ENCODE peak calls at places on chromosomes 16 and 17, in seven cellular contexts. G is H1, F is HepG2, W is GM12878, H is SK-N-SH, K is GM12892, P is K562. D is an unnamed sample.
A peak's percentile ranks its signal among the peaks of the same experiment; 100 is the strongest.

GRCh38 chr17:82333279-82334171 is at the start of gene SECTM1:
- DNase-seq in G (no peak), F (no peak), W (no peak), H (peak; percentile 77), K (no peak), P (no peak), D (no peak)

GRCh38 chr17:30278032-30278431 is 13.7 kb downstream of the BLMH start:
- DNase-seq in G (no peak), F (peak; percentile 49), W (no peak), H (peak; percentile 45), K (no peak), P (no peak), D (no peak)

GRCh38 chr17:37488009-37488604 is 1.6 kb upstream of the DUSP14 start:
- DNase-seq in G (no peak), F (peak; percentile 98), W (no peak), H (peak; percentile 30), K (no peak), P (peak; percentile 46), D (no peak)

GRCh38 chr17:77894126-77894956 is 64.2 kb upstream of the TNRC6C start:
- DNase-seq in G (no peak), F (no peak), W (no peak), H (no peak), K (no peak), P (no peak), D (no peak)

GRCh38 chr16:9095998-9096397 is 4.6 kb downstream of the HAPSTR1 start:
- DNase-seq in G (no peak), F (no peak), W (no peak), H (no peak), K (no peak), P (no peak), D (no peak)

GRCh38 chr16:12489362-12489761 is 314.3 kb downstream of the CPPED1 start:
- DNase-seq in G (no peak), F (no peak), W (no peak), H (no peak), K (no peak), P (no peak), D (no peak)

GRCh38 chr16:46638947-46639925 is 18.1 kb upstream of the SHCBP1 start:
- DNase-seq in G (no peak), F (no peak), W (no peak), H (no peak), K (no peak), P (no peak), D (no peak)

GRCh38 chr16:78576941-78577340 is 477.5 kb downstream of the WWOX start:
- DNase-seq in G (no peak), F (no peak), W (no peak), H (no peak), K (no peak), P (no peak), D (no peak)

GRCh38 chr17:73291260-73291801 is 20.5 kb downstream of the CDC42EP4 start:
- DNase-seq in G (no peak), F (no peak), W (peak; percentile 70), H (no peak), K (no peak), P (peak; percentile 70), D (peak; percentile 55)

GRCh38 chr17:73292031-73292531 is 19.7 kb downstream of the CDC42EP4 start:
- DNase-seq in G (no peak), F (no peak), W (no peak), H (peak; percentile 11), K (no peak), P (no peak), D (no peak)

GRCh38 chr17:73290399-73291259 is 21.2 kb downstream of the CDC42EP4 start:
- DNase-seq in G (no peak), F (no peak), W (no peak), H (no peak), K (no peak), P (no peak), D (no peak)

GRCh38 chr17:73293480-73293911 is 18.3 kb downstream of the CDC42EP4 start:
- DNase-seq in G (no peak), F (no peak), W (no peak), H (peak; percentile 22), K (no peak), P (no peak), D (no peak)

GRCh38 chr17:73293031-73293430 is 18.8 kb downstream of the CDC42EP4 start:
- DNase-seq in G (no peak), F (no peak), W (no peak), H (no peak), K (no peak), P (no peak), D (no peak)
- TF ChIP-seq TAF1 in G (no peak), F (no peak), W (no peak), H (no peak), K (no peak), P (no peak), D (no peak)

DNA sequence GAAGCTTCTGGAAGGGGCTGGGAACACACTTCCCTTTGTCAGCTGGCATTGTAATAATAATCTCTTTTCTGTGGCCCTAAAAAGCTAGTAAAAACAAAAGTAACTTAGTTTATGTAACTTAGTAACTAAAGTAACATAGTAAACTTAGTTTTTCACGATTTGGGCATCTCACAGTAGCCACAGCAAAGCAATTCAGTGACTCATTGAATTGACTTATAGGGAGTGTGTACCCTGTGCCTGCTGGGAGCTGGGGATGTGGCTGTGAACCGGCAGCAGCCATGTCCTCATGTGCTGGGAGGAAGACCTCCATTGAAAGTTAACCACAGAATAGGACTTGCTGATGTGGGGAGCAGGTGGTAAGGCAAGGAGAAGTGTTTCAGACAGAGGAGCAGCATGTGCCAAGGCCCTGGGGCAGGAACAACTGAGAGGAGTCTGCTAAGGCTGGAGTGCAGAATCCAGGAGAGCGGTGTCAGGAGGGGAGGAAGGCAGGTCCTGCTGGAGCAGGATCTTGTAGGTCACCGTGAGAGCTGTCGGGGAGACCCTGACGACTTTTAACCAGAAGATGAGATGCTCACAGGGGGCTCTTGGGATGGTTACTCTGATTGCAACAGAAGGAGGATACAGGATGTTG is 112.8 kb downstream of the PLCG2 start:
- DNase-seq in G (no peak), F (no peak), W (no peak), H (no peak), K (no peak), P (no peak), D (no peak)
- TF ChIP-seq TAF1 in G (no peak), F (no peak), W (no peak), H (no peak), K (no peak), P (no peak), D (no peak)

DNA sequence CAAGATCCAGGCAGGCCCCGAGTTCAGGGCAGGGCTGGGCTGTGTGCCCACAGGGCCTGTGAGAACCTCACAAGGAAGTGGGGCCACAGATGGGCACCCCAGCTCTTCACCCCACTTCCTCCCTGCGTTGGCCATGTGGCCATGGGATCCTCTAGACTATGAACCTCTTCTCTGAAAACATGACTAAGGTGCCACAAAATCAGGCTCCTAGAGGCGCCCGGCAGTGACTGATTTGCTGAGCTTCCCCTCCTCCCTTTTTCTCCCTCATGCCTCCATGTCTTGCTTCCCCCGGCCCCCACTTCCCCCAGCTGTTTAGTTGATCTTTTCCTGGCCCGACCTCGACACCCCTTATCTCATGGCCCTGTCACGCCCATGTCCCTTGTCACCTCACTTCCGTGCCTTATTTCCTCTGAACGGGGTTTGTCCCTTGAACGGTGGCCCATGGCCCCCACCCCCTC is 87.1 kb downstream of the KCNJ12 start:
- DNase-seq in G (no peak), F (no peak), W (no peak), H (no peak), K (no peak), P (no peak), D (no peak)
- TF ChIP-seq TAF1 in G (no peak), F (no peak), W (no peak), H (no peak), K (no peak), P (no peak), D (no peak)

GRCh38 chr17:50056961-50057330 is 1.0 kb downstream of the ITGA3 start:
- DNase-seq in G (no peak), F (no peak), W (no peak), H (no peak), K (no peak), P (no peak), D (no peak)

GRCh38 chr17:50057521-50057991 is 1.6 kb downstream of the ITGA3 start:
- DNase-seq in G (no peak), F (no peak), W (no peak), H (no peak), K (no peak), P (no peak), D (no peak)

GRCh38 chr17:50055426-50056216 is at the start of gene ITGA3:
- DNase-seq in G (peak; percentile 84), F (no peak), W (no peak), H (peak; percentile 93), K (peak; percentile 61), P (peak; percentile 51), D (peak; percentile 57)

GRCh38 chr17:50055055-50055425 is 870 bp upstream of the ITGA3 start:
- DNase-seq in G (no peak), F (no peak), W (no peak), H (no peak), K (no peak), P (no peak), D (no peak)

DNA sequence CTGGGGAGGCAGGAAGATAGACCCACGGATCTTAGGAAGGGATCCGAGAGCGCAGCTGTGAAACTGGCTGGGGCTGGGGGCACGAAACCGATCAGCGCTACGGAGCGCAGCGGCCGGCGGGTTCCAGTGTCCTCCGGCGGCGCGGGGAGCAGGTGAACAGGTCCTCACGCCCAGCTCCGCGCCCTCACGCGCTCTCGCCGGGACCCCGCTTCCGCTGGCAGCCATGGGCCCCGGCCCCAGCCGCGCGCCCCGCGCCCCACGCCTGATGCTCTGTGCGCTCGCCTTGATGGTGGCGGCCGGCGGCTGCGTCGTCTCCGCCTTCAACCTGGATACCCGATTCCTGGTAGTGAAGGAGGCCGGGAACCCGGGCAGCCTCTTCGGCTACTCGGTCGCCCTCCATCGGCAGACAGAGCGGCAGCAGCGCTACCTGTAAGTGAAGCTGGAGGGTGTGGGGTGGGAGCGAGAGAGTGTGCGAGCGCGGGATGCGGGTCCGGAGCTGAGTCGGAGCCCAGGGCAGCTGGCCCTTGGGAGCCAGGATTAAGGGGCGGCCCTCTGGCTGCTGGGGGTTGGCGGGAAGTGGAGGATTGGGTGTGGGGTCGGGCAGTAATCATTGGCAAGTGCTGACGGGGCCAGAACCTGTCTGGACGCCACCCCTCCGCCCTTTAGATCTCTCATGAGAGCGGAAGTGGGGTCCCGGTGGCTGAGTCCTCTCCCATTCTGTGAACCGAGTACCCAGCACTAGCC is 479 bp downstream of the ITGA3 start:
- DNase-seq in G (no peak), F (peak; percentile 45), W (no peak), H (peak; percentile 89), K (peak; percentile 72), P (peak; percentile 51), D (peak; percentile 78)
- TF ChIP-seq TAF1 in G (peak; percentile 47), F (no peak), W (no peak), H (peak; percentile 50), K (no peak), P (no peak), D (no peak)